ENCODE peak calls at places on chromosomes 7 and 10, in four cellular contexts. P is HEK293T, N is K562, R is GM12878. T is an unnamed sample.

GRCh38 chr10:76152186-76152585 is 720.8 kb downstream of the LRMDA start:
- DNase-seq in P (no peak), N (no peak), R (no peak), T (no peak)

GRCh38 chr10:129971381-129972144 is 7.5 kb upstream of the EBF3 start:
- DNase-seq in P (peak), N (peak), R (no peak), T (peak)

GRCh38 chr7:112573302-112574039 is 92.7 kb downstream of the LSMEM1 start:
- DNase-seq in P (peak), N (peak), R (no peak), T (no peak)

GRCh38 chr7:1700086-1700485 is 30.0 kb downstream of the ELFN1 start:
- DNase-seq in P (no peak), N (no peak), R (no peak), T (no peak)

GRCh38 chr10:112402917-112403316 is 29.0 kb downstream of the ACSL5 start:
- DNase-seq in P (no peak), N (no peak), R (no peak), T (no peak)

GRCh38 chr7:2520131-2520807 is 695 bp downstream of the LFNG start:
- DNase-seq in P (peak), N (peak), R (no peak), T (no peak)

GRCh38 chr7:73779517-73779916 is 9.4 kb upstream of the CLDN3 start:
- DNase-seq in P (no peak), N (peak), R (no peak), T (no peak)

GRCh38 chr7:30562498-30562897 is 32.2 kb upstream of the GARS1 start:
- DNase-seq in P (no peak), N (peak), R (no peak), T (no peak)

GRCh38 chr7:82375713-82376112 is 67.9 kb downstream of the CACNA2D1 start:
- DNase-seq in P (peak), N (no peak), R (no peak), T (no peak)

GRCh38 chr7:101239951-101240220 is 2.3 kb upstream of the CLDN15 start:
- DNase-seq in P (no peak), N (peak), R (no peak), T (no peak)

GRCh38 chr7:94301024-94301588 is 93.6 kb upstream of the COL1A2 start:
- DNase-seq in P (peak), N (peak), R (no peak), T (peak)

GRCh38 chr10:48215148-48215982 is 59.1 kb downstream of the FRMPD2 start:
- DNase-seq in P (peak), N (peak), R (peak), T (peak)

GRCh38 chr10:18738835-18739234 is 79.6 kb downstream of the ARL5B start:
- DNase-seq in P (no peak), N (no peak), R (no peak), T (no peak)

GRCh38 chr10:12006671-12007070 is 35.9 kb downstream of the UPF2 start:
- DNase-seq in P (no peak), N (no peak), R (no peak), T (no peak)

GRCh38 chr10:114499120-114499519 is 94.8 kb upstream of the AFAP1L2 start:
- DNase-seq in P (no peak), N (no peak), R (no peak), T (no peak)

GRCh38 chr7:74462707-74463100 is 9.0 kb downstream of the GTF2IRD1 start:
- DNase-seq in P (no peak), N (no peak), R (no peak), T (no peak)

GRCh38 chr7:150003304-150003810 is 129.6 kb downstream of the ATP6V0E2 start:
- DNase-seq in P (no peak), N (peak), R (no peak), T (no peak)

GRCh38 chr10:43292745-43293676 is 26.1 kb upstream of the RASGEF1A start:
- DNase-seq in P (peak), N (peak), R (no peak), T (peak)

GRCh38 chr10:117223413-117224035 is 17.4 kb upstream of the SLC18A2 start:
- DNase-seq in P (no peak), N (no peak), R (no peak), T (no peak)

GRCh38 chr7:27661776-27662489 is 750 bp downstream of the HIBADH start:
- DNase-seq in P (no peak), N (peak), R (no peak), T (peak)

GRCh38 chr10:122504551-122504950 is 43.2 kb downstream of the HTRA1 start:
- DNase-seq in P (peak), N (no peak), R (no peak), T (no peak)

GRCh38 chr10:124802313-124802675 is 675 bp downstream of the ABRAXAS2 start:
- DNase-seq in P (no peak), N (no peak), R (no peak), T (no peak)

GRCh38 chr10:14478639-14479038 is 147.9 kb upstream of the FRMD4A start:
- DNase-seq in P (peak), N (peak), R (no peak), T (no peak)

GRCh38 chr7:91883676-91884362 is 3.3 kb upstream of the MTERF1 start:
- DNase-seq in P (no peak), N (no peak), R (no peak), T (no peak)

GRCh38 chr10:77711683-77712049 is 74.1 kb upstream of the KCNMA1 start:
- DNase-seq in P (no peak), N (no peak), R (no peak), T (no peak)

GRCh38 chr7:133797818-133798485 is 329.2 kb upstream of the LRGUK start:
- DNase-seq in P (no peak), N (no peak), R (no peak), T (no peak)

GRCh38 chr7:157753713-157754415 is 417.1 kb downstream of the DNAJB6 start:
- DNase-seq in P (no peak), N (no peak), R (no peak), T (no peak)

GRCh38 chr10:74652664-74653063 is 173.7 kb upstream of the KAT6B start:
- DNase-seq in P (no peak), N (no peak), R (no peak), T (no peak)

GRCh38 chr10:46547881-46548780 is 8.3 kb downstream of the GPRIN2 start:
- DNase-seq in P (no peak), N (no peak), R (no peak), T (no peak)

GRCh38 chr10:46544989-46545791 is 11.3 kb downstream of the GPRIN2 start:
- DNase-seq in P (no peak), N (no peak), R (no peak), T (no peak)

GRCh38 chr10:46547331-46547880 is 9.1 kb downstream of the GPRIN2 start:
- DNase-seq in P (no peak), N (no peak), R (no peak), T (no peak)

GRCh38 chr10:46545861-46546590 is 10.4 kb downstream of the GPRIN2 start:
- DNase-seq in P (no peak), N (no peak), R (no peak), T (no peak)

GRCh38 chr10:46546591-46547330 is 9.7 kb downstream of the GPRIN2 start:
- DNase-seq in P (no peak), N (no peak), R (no peak), T (no peak)
- TF ChIP-seq FOXK2 in P (no peak), N (no peak), R (no peak), T (no peak)

DNA sequence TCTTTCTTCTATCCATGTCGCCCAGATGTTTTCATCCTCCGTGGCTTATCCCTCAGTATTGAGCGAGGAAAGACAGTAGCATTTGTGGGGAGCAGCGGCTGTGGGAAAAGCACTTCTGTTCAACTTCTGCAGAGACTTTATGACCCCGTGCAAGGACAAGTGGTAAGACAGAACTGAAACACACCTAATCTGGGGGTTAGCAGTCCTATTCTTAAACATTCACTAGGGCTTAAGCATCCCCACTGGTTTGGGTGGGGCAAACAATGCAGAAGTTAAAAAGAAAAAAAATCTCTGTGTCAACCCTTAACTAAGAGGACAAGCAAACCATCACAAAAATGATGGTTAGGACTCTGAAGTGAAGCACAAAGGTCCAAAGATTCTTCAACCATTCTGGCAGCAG is 43.8 kb downstream of the SP8 start:
- DNase-seq in P (no peak), N (no peak), R (no peak), T (no peak)
- TF ChIP-seq FOXK2 in P (no peak), N (no peak), R (no peak), T (no peak)

GRCh38 chr7:117010375-117011133 is 57.3 kb downstream of the ST7 start:
- DNase-seq in P (no peak), N (no peak), R (peak), T (no peak)
- TF ChIP-seq FOXK2 in P (no peak), N (no peak), R (no peak), T (no peak)

GRCh38 chr7:24920702-24921679 is 59.0 kb downstream of the OSBPL3 start:
- DNase-seq in P (no peak), N (peak), R (no peak), T (no peak)
- TF ChIP-seq FOXK2 in P (no peak), N (peak), R (no peak), T (no peak)

T was measured in HepG2.